ENCODE peak calls at places on chromosomes 2 and 18, in ten cellular contexts. K, M, O, E, R, Q, T, W, H and I are unnamed samples.

GRCh38 chr2:220033546-220033945 is 406.1 kb downstream of the SLC4A3 start:
- DNase-seq in K (no peak), M (no peak), O (no peak), E (no peak), R (no peak), Q (no peak), T (no peak), W (no peak), H (no peak), I (no peak)

GRCh38 chr2:27071990-27072830 is 756 bp upstream of the OST4 start:
- DNase-seq in K (no peak), M (peak; percentile 26), O (no peak), E (no peak), R (no peak), Q (no peak), T (peak; percentile 39), W (peak; percentile 70), H (no peak), I (peak; percentile 93)

GRCh38 chr2:102063948-102064678 is 72.4 kb downstream of the IL1R2 start:
- DNase-seq in K (peak; percentile 71), M (peak; percentile 31), O (no peak), E (no peak), R (no peak), Q (peak; percentile 92), T (no peak), W (peak; percentile 25), H (no peak), I (peak; percentile 96)

GRCh38 chr2:159075726-159076125 is 107.3 kb downstream of the TANC1 start:
- DNase-seq in K (no peak), M (no peak), O (no peak), E (no peak), R (no peak), Q (no peak), T (no peak), W (no peak), H (no peak), I (no peak)

GRCh38 chr18:57107141-57107832 is 39.6 kb upstream of the BOD1L2 start:
- DNase-seq in K (no peak), M (no peak), O (no peak), E (no peak), R (no peak), Q (no peak), T (no peak), W (no peak), H (no peak), I (no peak)

GRCh38 chr2:2324119-2324518 is 7.0 kb downstream of the MYT1L start:
- DNase-seq in K (no peak), M (no peak), O (no peak), E (peak; percentile 91), R (no peak), Q (no peak), T (no peak), W (no peak), H (no peak), I (no peak)

GRCh38 chr2:169670215-169670651 is 24.0 kb downstream of the CFAP210 start:
- DNase-seq in K (no peak), M (no peak), O (no peak), E (no peak), R (no peak), Q (no peak), T (no peak), W (no peak), H (no peak), I (no peak)

GRCh38 chr18:27808678-27809077 is 368.3 kb downstream of the CDH2 start:
- DNase-seq in K (no peak), M (no peak), O (no peak), E (no peak), R (no peak), Q (no peak), T (no peak), W (no peak), H (no peak), I (no peak)

GRCh38 chr2:222939208-222939846 is 78.5 kb downstream of the ACSL3 start:
- DNase-seq in K (peak; percentile 38), M (peak; percentile 55), O (no peak), E (peak; percentile 25), R (no peak), Q (no peak), T (peak; percentile 24), W (peak; percentile 69), H (no peak), I (no peak)

GRCh38 chr2:152658221-152658620 is 59.0 kb downstream of the PRPF40A start:
- DNase-seq in K (no peak), M (no peak), O (no peak), E (no peak), R (no peak), Q (no peak), T (no peak), W (no peak), H (no peak), I (no peak)